ENCODE peak calls at places on chromosomes 4 and X, in five cellular contexts. N is mammary epithelial cell; H is amniotic stem cell; F is stimulated activated naive CD4-positive, alpha-beta T cell; Y is transverse colon. B is an unnamed sample.

GRCh38 chrX:41047878-41048534 is 37.2 kb upstream of the USP9X start:
- DNase-seq in N (no peak), H (no peak), F (no peak), Y (peak), B (no peak)

GRCh38 chrX:121579016-121579760 is 531.8 kb downstream of the GLUD2 start:
- DNase-seq in N (peak), H (no peak), F (no peak), Y (peak), B (no peak)

GRCh38 chrX:11704725-11705495 is 39.2 kb upstream of the ARHGAP6 start:
- DNase-seq in N (no peak), H (no peak), F (no peak), Y (no peak), B (no peak)

GRCh38 chr4:78056265-78057129 is 626 bp upstream of the FRAS1 start:
- DNase-seq in N (peak), H (peak), F (no peak), Y (peak), B (peak)

GRCh38 chrX:2320580-2321327 is 180.0 kb downstream of the DHRSX start:
- DNase-seq in N (no peak), H (no peak), F (no peak), Y (no peak), B (peak)

GRCh38 chrX:150454083-150454482 is 91.0 kb downstream of the MAMLD1 start:
- DNase-seq in N (no peak), H (no peak), F (no peak), Y (no peak), B (no peak)

GRCh38 chrX:13894888-13895564 is 78.1 kb upstream of the GPM6B start:
- DNase-seq in N (no peak), H (no peak), F (no peak), Y (no peak), B (no peak)

GRCh38 chr4:992297-993110 is 700 bp downstream of the SLC26A1 start:
- DNase-seq in N (no peak), H (no peak), F (no peak), Y (peak), B (peak)

GRCh38 chrX:57900961-57901360 is 9.3 kb downstream of the ZXDA start:
- DNase-seq in N (no peak), H (no peak), F (no peak), Y (no peak), B (no peak)

GRCh38 chrX:53160297-53160983 is 64.6 kb downstream of the KDM5C start:
- DNase-seq in N (peak), H (no peak), F (no peak), Y (peak), B (no peak)

GRCh38 chr4:139735381-139736256 is 70.0 kb downstream of the MGST2 start:
- DNase-seq in N (no peak), H (no peak), F (no peak), Y (no peak), B (peak)

B was measured in left ventricle myocardium superior.